ENCODE peak calls at places on chromosomes 7 and 10, in eight cellular contexts. B is WERI-Rb-1, M is neural progenitor cell, L is psoas muscle, K is fibroblast of the aortic adventitia, X is brain microvascular endothelial cell, H is left ventricle myocardium inferior, U is AG10803. I is an unnamed sample.

GRCh38 chr10:3850999-3851937 is 66.3 kb upstream of the KLF6 start:
- DNase-seq in B (no peak), K (peak), U (peak), M (no peak), L (no peak), X (peak), H (no peak), I (peak)

GRCh38 chr10:132959296-132959961 is 17.1 kb upstream of the CFAP46 start:
- DNase-seq in L (no peak), H (no peak), M (no peak), U (no peak), X (no peak), K (no peak), B (no peak), I (no peak)

GRCh38 chr7:52715701-52716100 is 319.7 kb upstream of the POM121L12 start:
- DNase-seq in L (no peak), H (no peak), K (no peak), M (no peak), B (peak), U (no peak), X (no peak), I (no peak)

GRCh38 chr7:918441-919113 is 35.9 kb downstream of the ADAP1 start:
- DNase-seq in H (peak), U (no peak), M (no peak), L (peak), B (no peak), X (no peak), K (no peak), I (no peak)

GRCh38 chr7:155032978-155033377 is 30.1 kb upstream of the PAXIP1 start:
- DNase-seq in B (peak), K (no peak), X (no peak), M (no peak), U (no peak), L (no peak), H (no peak), I (no peak)

GRCh38 chr7:18030758-18031157 is 3.1 kb upstream of the PRPS1L1 start:
- DNase-seq in H (no peak), B (no peak), M (no peak), U (no peak), K (no peak), L (no peak), X (no peak), I (no peak)

GRCh38 chr7:20170626-20171025 is 46.6 kb downstream of the MACC1 start:
- DNase-seq in L (no peak), K (peak), B (no peak), M (no peak), U (peak), X (no peak), H (no peak), I (peak)

GRCh38 chr10:100761191-100761590 is 15.8 kb downstream of the PAX2 start:
- DNase-seq in L (no peak), M (no peak), U (no peak), H (no peak), X (no peak), K (no peak), B (no peak), I (no peak)

GRCh38 chr7:28005075-28005847 is 175.3 kb downstream of the JAZF1 start:
- DNase-seq in H (peak), B (peak), L (no peak), U (peak), M (no peak), K (peak), X (no peak), I (peak)

GRCh38 chr7:28685660-28686417 is 272.3 kb downstream of the TRIL start:
- DNase-seq in M (peak), U (peak), B (no peak), K (peak), X (peak), L (peak), H (peak), I (peak)

GRCh38 chr7:151249034-151249731 is 689 bp upstream of the SMARCD3 start:
- DNase-seq in M (peak), K (peak), U (peak), B (peak), H (peak), L (peak), X (peak), I (peak)

GRCh38 chr7:44266526-44266925 is 58.9 kb downstream of the CAMK2B start:
- DNase-seq in B (no peak), M (no peak), X (no peak), K (no peak), H (no peak), L (no peak), U (no peak), I (no peak)
- TF ChIP-seq CTCF in B (no peak), M (no peak), X (no peak), K (no peak), H (no peak), L (no peak), U (no peak), I (no peak)

GRCh38 chr10:63376560-63377304 is 89.0 kb downstream of the JMJD1C start:
- DNase-seq in K (peak), U (peak), B (no peak), H (no peak), L (no peak), M (no peak), X (peak), I (peak)
- H3K4me3 ChIP-seq in K (no peak), U (peak), B (no peak), H (no peak), L (no peak), M (no peak), X (peak), I (no peak)

GRCh38 chr10:78155722-78156121 is 122.1 kb downstream of the RPS24 start:
- DNase-seq in B (no peak), H (no peak), X (no peak), U (no peak), M (no peak), K (no peak), L (no peak), I (no peak)
- TF ChIP-seq CTCF in B (no peak), H (no peak), X (no peak), U (no peak), M (peak), K (peak), L (no peak), I (peak)

DNA sequence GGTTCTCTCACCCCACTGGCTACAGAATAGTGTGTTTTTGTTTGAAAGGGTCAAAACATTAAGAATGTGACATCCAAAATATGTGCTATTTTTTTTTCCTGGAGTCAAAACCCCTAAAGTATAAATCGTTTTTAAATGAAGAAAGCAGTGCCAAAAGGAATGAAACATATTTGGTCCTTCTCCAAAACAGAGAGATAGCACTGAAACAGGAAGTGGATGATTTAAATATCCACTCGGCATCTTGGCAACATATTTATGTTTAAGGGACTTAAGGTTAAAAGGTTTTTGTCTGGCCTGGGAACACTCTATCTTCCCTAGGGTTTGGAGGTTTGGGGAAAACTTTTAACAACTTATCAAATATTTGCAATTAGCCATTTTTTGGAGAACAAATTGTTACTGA is 32.4 kb downstream of the CALD1 start:
- DNase-seq in X (no peak), B (no peak), M (no peak), H (no peak), U (peak), K (peak), L (no peak), I (peak)
- H3K4me3 ChIP-seq in X (no peak), B (no peak), M (no peak), H (peak), U (no peak), K (no peak), L (no peak), I (no peak)

DNA sequence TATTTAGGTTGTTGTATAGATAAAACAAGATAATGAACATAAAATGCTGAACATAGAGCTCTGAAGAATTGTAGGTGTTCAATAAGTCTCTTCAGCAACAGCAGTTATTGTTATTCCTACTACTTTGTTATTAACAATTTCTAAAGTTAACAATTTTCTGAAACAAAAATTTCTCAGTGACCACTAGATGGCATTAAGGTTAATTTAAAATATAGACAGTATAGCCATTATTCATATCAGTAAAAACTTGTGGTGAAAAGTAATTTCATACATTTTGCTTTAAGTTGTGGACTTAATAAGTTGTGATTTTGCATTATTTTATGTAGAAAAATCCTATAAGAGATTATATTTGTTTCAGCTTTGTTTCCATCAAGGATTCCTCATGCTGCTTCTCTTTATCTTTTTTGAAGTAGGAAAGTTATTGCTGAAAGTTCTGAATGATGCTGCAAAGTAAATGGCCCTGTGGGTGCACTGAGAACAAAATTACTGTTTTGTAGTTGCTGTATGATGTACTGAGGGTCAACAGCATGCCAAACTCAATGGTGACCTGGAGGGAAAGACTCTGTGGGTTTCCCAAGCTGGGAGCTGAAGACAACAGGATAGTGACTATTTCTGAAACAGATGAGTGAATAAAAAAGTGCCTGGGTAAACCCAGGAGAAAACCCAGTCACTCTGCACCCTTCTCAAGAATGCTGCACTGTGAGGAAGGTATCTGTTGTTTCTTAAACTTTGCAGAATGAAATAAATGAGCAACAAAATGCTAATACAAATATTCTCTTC is 253.6 kb downstream of the KIF20B start:
- DNase-seq in M (no peak), B (no peak), K (peak), X (no peak), H (no peak), L (no peak), U (no peak), I (peak)
- TF ChIP-seq CTCF in M (peak), B (no peak), K (peak), X (no peak), H (peak), L (no peak), U (no peak), I (peak)

GRCh38 chr10:128187788-128188185 is 61.6 kb upstream of the MKI67 start:
- DNase-seq in U (no peak), H (no peak), B (no peak), M (no peak), K (no peak), X (no peak), L (no peak), I (no peak)
- H3K4me3 ChIP-seq in U (no peak), H (no peak), B (no peak), M (no peak), K (no peak), X (no peak), L (no peak), I (no peak)

GRCh38 chr7:24982917-24983316 is 2.9 kb upstream of the OSBPL3 start:
- DNase-seq in M (peak), H (no peak), B (peak), X (no peak), L (no peak), K (no peak), U (no peak), I (peak)
- TF ChIP-seq CTCF in M (peak), H (no peak), B (peak), X (peak), L (no peak), K (no peak), U (peak), I (peak)

DNA sequence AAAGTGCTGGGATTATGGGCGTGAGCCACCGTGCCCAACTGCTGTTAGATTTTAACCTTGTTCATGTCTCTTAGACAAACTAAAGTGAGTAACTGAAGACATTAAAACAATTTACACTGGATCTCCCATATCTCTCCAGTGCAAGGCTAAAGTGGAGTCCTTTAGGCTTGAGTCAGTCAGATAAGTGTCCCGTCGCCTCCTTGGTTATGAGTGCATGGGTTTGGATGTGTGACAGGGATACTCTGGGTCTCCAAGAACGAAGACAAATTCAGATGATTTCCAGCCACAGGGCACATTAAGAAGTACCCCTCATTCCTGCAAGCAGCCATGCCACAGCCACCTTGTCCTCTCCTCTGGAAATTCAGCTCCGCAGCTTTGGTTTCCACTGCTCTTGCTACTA is 66.1 kb upstream of the PDZD8 start:
- DNase-seq in K (no peak), H (no peak), L (no peak), X (no peak), B (no peak), U (peak), M (no peak), I (no peak)
- H3K4me3 ChIP-seq in K (no peak), H (no peak), L (no peak), X (no peak), B (no peak), U (no peak), M (no peak), I (no peak)

GRCh38 chr7:133851416-133851815 is 275.7 kb upstream of the LRGUK start:
- DNase-seq in K (no peak), M (no peak), X (no peak), H (no peak), L (no peak), B (no peak), U (no peak), I (no peak)

GRCh38 chr7:133850497-133851070 is 276.6 kb upstream of the LRGUK start:
- DNase-seq in H (no peak), X (no peak), M (no peak), U (no peak), B (no peak), L (no peak), K (no peak), I (no peak)

GRCh38 chr7:133854739-133855138 is 272.4 kb upstream of the LRGUK start:
- DNase-seq in H (no peak), L (no peak), X (peak), M (peak), U (peak), B (no peak), K (peak), I (peak)

GRCh38 chr7:133857376-133858119 is 269.6 kb upstream of the LRGUK start:
- DNase-seq in B (no peak), U (peak), M (no peak), H (no peak), K (no peak), L (no peak), X (no peak), I (no peak)

GRCh38 chr7:133853706-133854276 is 273.3 kb upstream of the LRGUK start:
- DNase-seq in B (peak), U (peak), X (peak), K (peak), H (no peak), L (peak), M (peak), I (peak)
- TF ChIP-seq CTCF in B (peak), U (peak), X (peak), K (peak), H (no peak), L (peak), M (peak), I (peak)

DNA sequence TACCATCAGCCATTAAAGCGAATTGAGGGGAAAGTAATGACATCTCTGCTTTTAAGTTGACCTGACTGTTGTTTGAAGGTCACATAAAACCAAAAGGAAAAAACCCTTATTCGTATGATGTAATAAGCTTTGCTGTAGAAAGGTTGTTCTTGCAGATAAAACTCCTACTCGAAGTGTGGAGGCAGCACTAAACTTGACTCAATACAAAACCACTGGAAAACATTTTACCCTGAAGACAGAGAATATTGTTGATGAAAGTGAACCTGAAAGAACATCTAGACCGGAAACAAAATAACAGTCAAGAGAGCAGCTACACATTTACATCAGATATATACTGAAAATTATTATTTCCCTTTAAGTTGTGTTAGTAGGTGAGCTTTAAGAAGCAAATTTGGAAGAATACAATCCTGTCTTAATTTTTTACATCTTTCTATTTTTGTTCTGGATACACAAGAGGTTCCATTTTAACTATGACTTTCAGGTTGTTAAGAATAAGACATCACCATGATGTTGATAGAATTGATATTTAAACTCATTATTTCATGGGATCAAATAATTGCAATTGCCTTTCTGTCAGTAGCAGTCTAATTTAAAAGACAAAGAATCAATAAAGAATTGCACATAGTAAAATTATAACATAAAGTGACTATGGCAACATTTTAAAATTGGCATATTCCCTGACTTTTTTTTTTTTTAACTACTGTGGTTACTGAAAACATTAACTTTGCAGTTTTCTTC is 6.4 kb downstream of the ETV1 start:
- DNase-seq in K (peak), H (no peak), M (no peak), U (no peak), X (no peak), B (no peak), L (no peak), I (peak)
- H3K4me3 ChIP-seq in K (no peak), H (peak), M (no peak), U (no peak), X (no peak), B (no peak), L (no peak), I (no peak)